ENCODE peak calls at places on chromosome 20, in five cellular contexts. L is stomach, O is suprapubic skin, K is SK-N-SH, N is K562. D is an unnamed sample. For H3K9me3, the result is how much of the 10 kb centered on the place peaks cover.

GRCh38 chr20:32902456-32903420 is 44.0 kb downstream of the EFCAB8 start:
- DNase-seq in L (peak), O (no peak), K (peak), N (peak), D (peak)

GRCh38 chr20:42864116-42864515 is 325.6 kb downstream of the PTPRT start:
- DNase-seq in L (no peak), O (no peak), K (no peak), N (no peak), D (no peak)

GRCh38 chr20:50320910-50321796 is 130.5 kb downstream of the CEBPB start:
- DNase-seq in L (peak), O (peak), K (peak), N (peak), D (peak)

GRCh38 chr20:9600562-9600961 is 86.2 kb downstream of the LAMP5 start:
- DNase-seq in L (no peak), O (no peak), K (no peak), N (no peak), D (no peak)

GRCh38 chr20:36613974-36614373 is 8.4 kb downstream of the RAB5IF start:
- DNase-seq in L (peak), O (no peak), K (no peak), N (no peak), D (no peak)

GRCh38 chr20:37471741-37472235 is 49.3 kb upstream of the NNAT start:
- DNase-seq in L (no peak), O (no peak), K (no peak), N (no peak), D (no peak)

GRCh38 chr20:63706852-63707557 is 771 bp downstream of the ARFRP1 start:
- DNase-seq in L (no peak), O (peak), K (peak), N (peak), D (peak)

GRCh38 chr20:57445298-57445697 is 54.1 kb downstream of the RBM38 start:
- DNase-seq in L (no peak), O (no peak), K (no peak), N (no peak), D (peak)

GRCh38 chr20:58439974-58440767 is 51.1 kb downstream of the VAPB start:
- DNase-seq in L (no peak), O (no peak), K (no peak), N (no peak), D (no peak)

GRCh38 chr20:35131953-35132352 is 15.2 kb downstream of the EDEM2 start:
- DNase-seq in L (no peak), O (no peak), K (no peak), N (no peak), D (no peak)

GRCh38 chr20:59004493-59004762 is 2.6 kb downstream of the CTSZ start:
- DNase-seq in L (peak), O (no peak), K (no peak), N (no peak), D (peak)

GRCh38 chr20:48038703-48039102 is 253.4 kb upstream of the SULF2 start:
- DNase-seq in L (no peak), O (no peak), K (no peak), N (no peak), D (no peak)

GRCh38 chr20:54173653-54174451 is at the start of gene CYP24A1:
- DNase-seq in L (peak), O (no peak), K (peak), N (no peak), D (no peak)

GRCh38 chr20:38131588-38132121 is 33.4 kb downstream of the TGM2 start:
- DNase-seq in L (no peak), O (peak), K (peak), N (no peak), D (peak)

GRCh38 chr20:5172167-5172586 is 45.4 kb downstream of the CDS2 start:
- DNase-seq in L (no peak), O (no peak), K (no peak), N (no peak), D (no peak)

GRCh38 chr20:64152906-64153305 is 11.3 kb upstream of the MYT1 start:
- DNase-seq in L (no peak), O (no peak), K (no peak), N (no peak), D (peak)

GRCh38 chr20:1293641-1294379 is 27.7 kb downstream of the SNPH start:
- DNase-seq in L (no peak), O (no peak), K (no peak), N (no peak), D (peak)

GRCh38 chr20:45034436-45034835 is 66.5 kb downstream of the KCNS1 start:
- DNase-seq in L (no peak), O (no peak), K (no peak), N (no peak), D (no peak)

GRCh38 chr20:36808317-36809257 is 35.0 kb upstream of the DSN1 start:
- DNase-seq in L (peak), O (peak), K (peak), N (peak), D (peak)

GRCh38 chr20:20293986-20294385 is 73.9 kb upstream of the INSM1 start:
- DNase-seq in L (no peak), O (no peak), K (no peak), N (no peak), D (no peak)

GRCh38 chr20:45337367-45338120 is 10.7 kb downstream of the SDC4 start:
- DNase-seq in L (peak), O (no peak), K (no peak), N (peak), D (peak)

GRCh38 chr20:38991814-38992593 is 29.9 kb downstream of the DHX35 start:
- DNase-seq in L (no peak), O (no peak), K (no peak), N (no peak), D (no peak)

GRCh38 chr20:63015665-63016361 is 9.0 kb upstream of the BHLHE23 start:
- DNase-seq in L (no peak), O (no peak), K (no peak), N (no peak), D (no peak)

DNA sequence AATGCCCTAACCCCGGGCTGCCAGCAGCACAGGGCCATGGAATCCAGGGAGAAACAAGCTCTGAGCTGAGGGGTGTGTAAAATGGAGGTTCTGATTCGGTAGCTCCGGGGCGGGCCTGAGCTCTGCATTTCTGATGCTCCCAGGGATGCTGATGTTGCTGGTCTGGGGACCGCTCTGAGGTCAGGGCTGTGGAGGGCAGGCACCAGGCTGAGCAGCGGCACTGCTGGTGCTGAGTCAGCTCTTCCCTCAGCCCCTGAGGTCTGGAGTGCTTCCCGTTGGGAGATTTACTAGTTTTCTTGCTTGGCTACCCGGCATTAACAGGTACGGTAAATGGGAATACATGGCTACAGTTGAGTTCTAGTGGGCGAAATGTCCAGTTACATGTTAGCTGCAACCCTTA is 18.6 kb upstream of the CST3 start:
- DNase-seq in L (no peak), O (no peak), K (no peak), N (no peak), D (no peak)
- H3K4me3 ChIP-seq in L (no peak), O (no peak), K (no peak), N (no peak), D (no peak)

GRCh38 chr20:55977723-55978481 is 27.4 kb downstream of the CBLN4 start:
- DNase-seq in L (no peak), O (no peak), K (no peak), N (no peak), D (no peak)

GRCh38 chr20:55978550-55978949 is 26.8 kb downstream of the CBLN4 start:
- DNase-seq in L (no peak), O (no peak), K (no peak), N (no peak), D (no peak)

DNA sequence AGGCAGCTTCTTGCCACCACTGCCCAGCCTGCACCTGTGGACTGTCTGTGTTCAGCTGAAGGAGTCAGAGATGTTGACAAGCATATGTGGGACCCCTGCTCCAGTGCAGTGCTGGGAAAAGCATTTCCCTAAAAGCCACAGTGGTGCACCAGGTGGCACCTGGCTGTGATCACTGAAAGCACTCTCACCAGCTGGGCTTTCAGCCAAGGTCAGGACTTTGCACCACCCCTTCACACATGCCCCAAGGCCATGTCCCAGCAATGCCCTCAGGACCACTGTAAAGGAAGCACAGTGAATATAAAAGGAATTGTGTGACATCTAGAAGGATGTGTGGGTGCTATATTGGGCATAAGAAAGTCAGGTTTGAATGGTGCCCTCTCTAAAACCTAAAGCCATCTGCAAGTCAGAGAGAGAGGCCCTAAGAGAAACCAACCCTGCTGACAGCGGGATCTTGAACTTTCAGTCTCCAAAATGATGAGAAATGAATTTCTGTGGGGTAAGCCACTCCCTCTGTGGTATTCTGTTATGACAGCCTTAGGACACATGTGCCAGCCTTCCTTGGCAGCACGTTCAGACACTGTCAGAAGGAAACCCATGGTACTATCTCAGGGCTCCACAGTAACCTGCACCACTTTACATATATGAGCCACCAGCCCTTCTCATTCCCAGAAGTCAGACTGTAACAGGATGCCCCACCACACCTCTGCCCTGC is 30.7 kb downstream of the CBLN4 start:
- DNase-seq in L (no peak), O (no peak), K (no peak), N (no peak), D (no peak)
- H3K9me3 ChIP-seq in L (under half), O (under half), K (under half), N (under half), D (under half)

GRCh38 chr20:3784863-3785239 is 1.7 kb downstream of the CENPB start:
- DNase-seq in L (no peak), O (no peak), K (no peak), N (no peak), D (no peak)

GRCh38 chr20:3783068-3783489 is 1.8 kb upstream of the SPEF1 start:
- DNase-seq in L (peak), O (no peak), K (no peak), N (no peak), D (no peak)

GRCh38 chr20:3784226-3784853 is 2.2 kb downstream of the CENPB start:
- DNase-seq in L (no peak), O (no peak), K (no peak), N (no peak), D (no peak)

GRCh38 chr20:3782597-3782996 is 1.3 kb upstream of the SPEF1 start:
- DNase-seq in L (no peak), O (no peak), K (no peak), N (no peak), D (no peak)

DNA sequence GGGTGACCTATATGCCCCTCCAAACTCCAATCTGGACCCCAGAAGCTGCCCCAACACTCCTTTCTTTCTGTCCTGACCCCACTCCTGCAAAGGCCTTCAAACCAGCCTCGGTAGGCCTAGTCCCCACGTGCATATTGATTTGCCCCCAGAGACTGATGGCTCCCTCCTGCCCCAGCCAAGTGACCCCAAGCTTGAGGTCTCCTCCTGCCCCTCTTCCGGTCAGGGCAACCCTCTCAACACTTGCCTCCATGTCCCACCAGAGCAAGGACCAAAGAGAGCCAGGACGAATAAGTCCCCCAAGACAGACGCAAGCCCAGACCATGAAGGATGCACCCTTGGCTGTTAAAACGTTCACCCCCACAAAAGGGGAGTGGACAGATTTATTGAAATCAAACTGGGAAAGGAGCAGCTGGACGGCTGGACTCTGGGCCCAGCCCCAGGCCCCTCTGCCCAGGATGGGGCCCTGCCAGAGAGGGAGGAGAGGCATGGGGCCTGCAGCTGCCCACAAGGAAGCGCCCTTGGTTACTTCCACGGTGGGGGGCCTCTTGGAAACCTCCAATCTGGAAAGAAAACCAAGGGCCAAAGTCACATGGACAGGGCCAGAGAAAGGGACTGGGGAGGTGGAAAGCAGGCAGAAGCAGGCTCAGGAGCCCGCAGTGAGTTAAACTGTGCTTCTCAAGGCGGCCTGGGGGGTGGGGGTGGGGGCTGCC is 2.4 kb upstream of the SPEF1 start:
- DNase-seq in L (no peak), O (no peak), K (no peak), N (no peak), D (no peak)
- TF ChIP-seq POLR2AphosphoS5 in L (no peak), O (no peak), K (no peak), N (no peak), D (no peak)

GRCh38 chr20:52331655-52332054 is 140.1 kb upstream of the ZFP64 start:
- DNase-seq in L (no peak), O (no peak), K (no peak), N (no peak), D (no peak)

GRCh38 chr20:52332649-52333048 is 141.1 kb upstream of the ZFP64 start:
- DNase-seq in L (no peak), O (no peak), K (no peak), N (no peak), D (no peak)
- H3K4me3 ChIP-seq in L (no peak), O (no peak), K (no peak), N (no peak), D (no peak)

GRCh38 chr20:49285233-49285668 is 7.4 kb upstream of the ZNFX1 start:
- DNase-seq in L (no peak), O (no peak), K (no peak), N (no peak), D (no peak)
- H3K9me3 ChIP-seq in L (under half), O (under half), K (under half), N (under half), D (under half)

GRCh38 chr20:24149175-24149574 is 160.6 kb upstream of the GGTLC1 start:
- DNase-seq in L (no peak), O (no peak), K (no peak), N (no peak), D (no peak)

GRCh38 chr20:24148372-24148771 is 159.8 kb upstream of the GGTLC1 start:
- DNase-seq in L (no peak), O (no peak), K (no peak), N (no peak), D (no peak)

GRCh38 chr20:24147479-24147878 is 158.9 kb upstream of the GGTLC1 start:
- DNase-seq in L (no peak), O (no peak), K (no peak), N (no peak), D (no peak)

GRCh38 chr20:24146231-24146634 is 157.7 kb upstream of the GGTLC1 start:
- DNase-seq in L (no peak), O (no peak), K (no peak), N (no peak), D (no peak)

GRCh38 chr20:24147961-24148360 is 159.4 kb upstream of the GGTLC1 start:
- DNase-seq in L (no peak), O (no peak), K (no peak), N (no peak), D (no peak)
- TF ChIP-seq POLR2AphosphoS5 in L (no peak), O (no peak), K (no peak), N (no peak), D (no peak)

GRCh38 chr20:24141111-24141510 is 152.5 kb upstream of the GGTLC1 start:
- DNase-seq in L (no peak), O (no peak), K (no peak), N (no peak), D (no peak)
- H3K4me3 ChIP-seq in L (no peak), O (no peak), K (no peak), N (no peak), D (no peak)

D was measured in sigmoid colon.